ENCODE peak calls at places on chromosomes 5 and 9, in eight cellular contexts. N is neural crest cell; S is transverse colon; F is fibroblast of pulmonary artery; J is Peyer's patch; A is activated CD8-positive, alpha-beta T cell treated with anti-CD3 and anti-CD28 coated beads for 36 hours; V is A673; Q is left ventricle myocardium inferior. P is an unnamed sample.

GRCh38 chr9:136701665-136702048 is 10.7 kb upstream of the DIPK1B start:
- DNase-seq in Q (no peak), F (no peak), S (no peak), A (peak), J (no peak), N (no peak), V (no peak), P (no peak)

GRCh38 chr9:6147847-6148246 is 67.8 kb upstream of the IL33 start:
- DNase-seq in V (no peak), N (no peak), J (no peak), A (no peak), F (no peak), Q (no peak), S (no peak), P (no peak)

GRCh38 chr9:133771486-133772482 is 33.6 kb upstream of the SARDH start:
- DNase-seq in Q (no peak), J (no peak), N (no peak), F (no peak), S (peak), V (no peak), A (no peak), P (peak)

GRCh38 chr5:78549043-78549442 is 99.5 kb downstream of the LHFPL2 start:
- DNase-seq in J (no peak), Q (no peak), N (no peak), F (peak), S (peak), A (no peak), V (no peak), P (no peak)

GRCh38 chr9:114953917-114954316 is 23.5 kb upstream of the TNFSF8 start:
- DNase-seq in J (no peak), Q (no peak), V (peak), N (no peak), F (peak), A (peak), S (peak), P (peak)

GRCh38 chr9:116546711-116547581 is 140.2 kb upstream of the TRIM32 start:
- DNase-seq in J (no peak), Q (no peak), F (peak), N (no peak), S (no peak), A (no peak), V (no peak), P (no peak)

GRCh38 chr5:124734574-124735168 is 11.8 kb downstream of the ZNF608 start:
- DNase-seq in V (no peak), A (no peak), Q (no peak), J (no peak), N (no peak), S (no peak), F (no peak), P (no peak)

GRCh38 chr5:142587354-142587965 is 98.4 kb downstream of the FGF1 start:
- DNase-seq in N (peak), Q (no peak), V (peak), F (peak), J (no peak), A (peak), S (no peak), P (no peak)

GRCh38 chr5:92777421-92777820 is 803.6 kb downstream of the NR2F1-AS1 start:
- DNase-seq in N (no peak), Q (no peak), J (no peak), S (no peak), F (no peak), V (no peak), A (no peak), P (no peak)

GRCh38 chr9:124004608-124005007 is 7.0 kb upstream of the LHX2 start:
- DNase-seq in A (no peak), S (no peak), Q (no peak), F (no peak), V (no peak), N (no peak), J (no peak), P (no peak)

GRCh38 chr9:107322643-107323042 is 39.6 kb downstream of the RAD23B start:
- DNase-seq in S (no peak), A (no peak), N (no peak), F (no peak), Q (no peak), V (no peak), J (no peak), P (no peak)

GRCh38 chr9:98091735-98092632 is 27.0 kb downstream of the TRIM14 start:
- DNase-seq in Q (no peak), A (no peak), J (no peak), F (peak), V (no peak), N (no peak), S (peak), P (no peak)

DNA sequence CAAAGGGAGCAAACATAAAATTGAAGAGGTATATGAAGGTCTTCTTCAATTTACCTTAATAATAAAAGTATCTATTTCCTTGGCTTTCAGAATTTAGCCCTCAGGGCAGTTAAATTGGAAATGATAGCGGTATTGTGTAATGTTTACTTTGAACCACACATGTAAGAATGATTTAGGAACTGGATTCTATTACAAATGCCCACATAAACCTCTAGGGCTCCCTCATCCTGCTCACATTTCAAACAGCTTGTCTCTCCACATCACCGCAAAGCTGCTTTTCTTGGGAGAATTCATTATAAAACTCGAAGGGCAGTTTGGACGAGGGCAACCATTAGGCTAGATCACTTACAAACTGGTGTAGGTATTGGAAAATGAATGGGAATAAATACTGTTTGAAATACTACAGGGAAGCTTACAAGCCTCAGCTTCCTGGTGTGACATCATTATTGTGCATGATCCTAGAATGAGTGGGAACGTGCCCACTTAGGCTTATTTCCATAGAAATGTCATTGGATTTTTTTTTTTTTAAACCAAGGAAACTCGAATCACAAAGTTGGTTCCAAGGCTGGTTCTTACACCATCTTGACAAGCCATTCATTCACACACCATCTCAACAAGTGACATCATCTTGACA is 47.3 kb downstream of the MTRR start:
- DNase-seq in N (no peak), A (no peak), Q (no peak), F (no peak), V (no peak), J (no peak), S (no peak), P (no peak)
- TF ChIP-seq CTCF in N (no peak), A (no peak), Q (no peak), F (no peak), V (no peak), J (no peak), S (no peak), P (no peak)

GRCh38 chr5:175797521-175798038 is 73.8 kb upstream of the CPLX2 start:
- DNase-seq in V (no peak), S (no peak), Q (no peak), F (no peak), N (peak), A (no peak), J (no peak), P (no peak)
- TF ChIP-seq CTCF in V (no peak), S (no peak), Q (no peak), F (no peak), N (no peak), A (no peak), J (no peak), P (no peak)

DNA sequence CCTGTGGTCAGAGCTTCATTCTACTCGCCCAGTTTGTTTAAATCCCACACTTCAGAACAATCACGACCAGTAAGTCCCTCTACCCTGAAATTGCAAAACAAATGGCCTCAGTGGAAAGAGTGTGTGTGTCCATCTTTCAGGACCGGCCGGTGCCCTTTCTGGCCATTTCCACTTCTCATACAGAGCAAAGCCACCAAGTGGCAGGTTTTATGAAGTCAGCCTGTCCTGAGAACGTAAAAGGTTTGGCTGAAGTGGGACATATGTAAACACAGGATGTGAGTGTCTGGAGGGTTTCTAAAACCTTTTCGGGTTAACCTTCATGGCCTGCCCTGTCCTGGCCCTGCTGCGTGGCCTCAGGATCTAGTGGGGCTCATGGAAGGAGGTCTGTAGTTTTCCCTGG is 24.7 kb downstream of the NXNL2 start:
- DNase-seq in Q (no peak), S (no peak), A (no peak), V (no peak), N (no peak), F (no peak), J (no peak), P (no peak)
- TF ChIP-seq CTCF in Q (no peak), S (no peak), A (no peak), V (no peak), N (no peak), F (peak), J (no peak), P (no peak)

GRCh38 chr5:139495644-139496435 is 13.3 kb upstream of the STING1 start:
- DNase-seq in S (no peak), Q (no peak), N (no peak), J (no peak), F (peak), A (no peak), V (no peak), P (no peak)

GRCh38 chr5:139488269-139488668 is 5.7 kb upstream of the STING1 start:
- DNase-seq in F (no peak), Q (peak), J (no peak), S (peak), N (no peak), A (no peak), V (no peak), P (no peak)

GRCh38 chr5:139494256-139494655 is 11.7 kb upstream of the STING1 start:
- DNase-seq in J (no peak), F (no peak), Q (no peak), N (no peak), S (no peak), A (no peak), V (no peak), P (no peak)

GRCh38 chr5:139494832-139495231 is 12.3 kb upstream of the STING1 start:
- DNase-seq in Q (no peak), V (no peak), J (no peak), A (no peak), N (no peak), F (peak), S (no peak), P (no peak)

GRCh38 chr5:139492700-139493192 is 10.2 kb upstream of the STING1 start:
- DNase-seq in N (no peak), S (no peak), V (no peak), Q (no peak), A (no peak), J (no peak), F (peak), P (no peak)
- TF ChIP-seq CTCF in N (no peak), S (no peak), V (no peak), Q (peak), A (no peak), J (no peak), F (no peak), P (no peak)

GRCh38 chr5:16464664-16465543 is 696 bp downstream of the ZNF622 start:
- DNase-seq in Q (no peak), S (peak), V (no peak), N (no peak), J (no peak), A (no peak), F (no peak), P (no peak)
- TF ChIP-seq CTCF in Q (no peak), S (no peak), V (no peak), N (no peak), J (peak), A (no peak), F (peak), P (no peak)

GRCh38 chr5:177377851-177378776 is 6.1 kb upstream of the SLC34A1 start:
- DNase-seq in S (no peak), J (no peak), V (no peak), Q (no peak), A (no peak), N (no peak), F (no peak), P (no peak)
- TF ChIP-seq CTCF in S (no peak), J (no peak), V (no peak), Q (no peak), A (no peak), N (no peak), F (no peak), P (no peak)

GRCh38 chr5:127416896-127417295 is 100.5 kb upstream of the PRRC1 start:
- DNase-seq in N (no peak), J (no peak), A (no peak), V (no peak), S (no peak), F (no peak), Q (no peak), P (no peak)
- TF ChIP-seq CTCF in N (no peak), J (no peak), A (no peak), V (no peak), S (no peak), F (no peak), Q (no peak), P (no peak)

DNA sequence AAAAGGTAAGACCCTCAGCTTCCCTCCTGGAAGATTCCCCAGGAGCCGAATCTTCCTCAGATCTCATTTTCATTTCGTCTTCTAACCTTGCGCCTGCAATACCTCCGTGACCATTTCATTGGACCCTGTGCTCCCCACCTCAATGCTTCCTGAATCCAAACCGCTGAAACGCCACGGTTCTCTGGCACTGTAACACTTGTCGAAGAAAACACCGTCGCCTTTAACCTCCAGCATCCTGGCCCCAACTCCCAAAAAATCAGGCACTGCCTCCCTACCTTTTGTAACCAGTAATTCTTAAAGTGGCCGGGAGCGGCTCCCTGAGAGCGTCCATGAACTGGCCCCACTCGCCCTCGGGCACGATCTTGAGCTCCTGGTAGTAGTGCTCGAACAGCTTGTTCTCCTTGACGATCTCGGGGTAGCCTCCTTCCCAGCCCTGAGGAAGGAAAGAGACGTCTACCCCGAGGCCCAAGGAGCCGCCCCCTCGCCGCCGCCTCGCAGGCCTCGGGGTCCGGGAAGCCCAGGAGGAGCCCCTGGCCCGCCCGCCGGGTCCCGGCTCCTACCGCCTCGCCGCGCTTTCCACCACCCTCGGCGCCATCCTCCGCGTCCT is 417 bp downstream of the NSUN2 start:
- DNase-seq in V (no peak), S (no peak), Q (no peak), N (no peak), A (peak), F (peak), J (peak), P (no peak)
- TF ChIP-seq CTCF in V (no peak), S (no peak), Q (no peak), N (peak), A (no peak), F (peak), J (no peak), P (no peak)

DNA sequence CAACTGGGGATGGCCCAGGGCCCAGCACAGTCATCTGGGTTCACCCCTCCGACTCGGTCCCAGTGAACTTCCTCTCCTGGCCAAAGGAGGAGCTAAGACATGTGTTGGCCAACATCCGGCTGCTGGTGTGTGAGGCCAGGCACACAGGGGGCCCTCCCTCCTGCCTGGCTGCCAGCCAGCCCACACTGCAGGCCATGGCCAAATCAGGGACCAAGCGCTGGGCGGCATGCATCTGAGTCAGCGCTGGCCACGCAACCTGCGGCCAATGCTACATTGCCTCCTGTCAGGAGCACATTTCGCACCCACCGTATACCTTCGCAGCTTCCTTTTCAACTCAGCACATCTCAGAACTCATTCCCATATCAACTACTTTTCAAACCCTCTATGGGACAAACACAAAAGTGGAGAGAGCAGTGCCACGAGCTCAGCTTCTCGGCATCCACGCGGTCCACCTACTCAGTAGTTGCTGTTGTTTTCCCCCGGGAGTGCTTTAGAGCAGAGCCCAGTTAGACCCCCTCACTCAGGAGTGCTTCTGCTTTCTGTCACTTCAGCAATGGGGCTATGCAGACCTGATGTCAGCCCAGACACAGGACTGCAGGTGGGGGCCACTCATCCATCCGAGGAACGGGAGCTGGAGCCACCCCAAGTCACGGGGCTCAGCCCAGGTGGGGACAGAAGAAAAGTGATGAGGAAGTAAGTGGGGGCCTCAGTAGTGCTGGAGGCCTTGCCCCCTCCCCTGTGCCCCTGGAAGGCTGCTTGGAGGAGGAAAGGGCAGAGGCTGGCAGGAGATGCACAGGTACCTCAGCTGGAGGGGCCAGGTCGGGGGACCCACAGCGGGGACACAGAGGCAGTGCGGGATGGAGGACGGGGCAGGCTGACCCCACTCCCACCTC is 13.9 kb downstream of the NINJ1 start:
- DNase-seq in J (peak), F (peak), Q (peak), V (no peak), N (no peak), A (peak), S (peak), P (peak)
- TF ChIP-seq CTCF in J (peak), F (peak), Q (peak), V (no peak), N (no peak), A (peak), S (peak), P (peak)